ENCODE peak calls at places on chromosomes 13 and 19, in four cellular contexts. One of them, this sample, is unnamed.

GRCh38 chr19:48405010-48405659 is 11.7 kb downstream of the GRIN2D start:
- DNase-seq in K562: no peak
- DNase-seq in HepG2: no peak
- DNase-seq in GM12878: no peak
- DNase-seq in this sample: no peak

GRCh38 chr13:22469421-22469820 is 711.4 kb upstream of the SGCG start:
- DNase-seq in HepG2: no peak
- DNase-seq in GM12878: no peak
- DNase-seq in K562: no peak
- DNase-seq in this sample: no peak

GRCh38 chr13:48491423-48492122 is 41.3 kb downstream of the RCBTB2 start:
- DNase-seq in GM12878: no peak
- DNase-seq in K562: no peak
- DNase-seq in HepG2: no peak
- DNase-seq in this sample: no peak

GRCh38 chr19:54178581-54179261 is 5.8 kb upstream of the TMC4 start:
- DNase-seq in HepG2: no peak
- DNase-seq in GM12878: no peak
- DNase-seq in K562: peak
- DNase-seq in this sample: no peak

GRCh38 chr19:16106121-16106520 is 5.6 kb upstream of the RAB8A start:
- DNase-seq in HepG2: no peak
- DNase-seq in GM12878: no peak
- DNase-seq in K562: peak
- DNase-seq in this sample: peak

GRCh38 chr19:13621413-13621812 is 115.1 kb upstream of the CACNA1A start:
- DNase-seq in GM12878: no peak
- DNase-seq in K562: peak
- DNase-seq in HepG2: no peak
- DNase-seq in this sample: peak

GRCh38 chr13:78600317-78600899 is 2.9 kb downstream of the POU4F1 start:
- DNase-seq in K562: no peak
- DNase-seq in GM12878: no peak
- DNase-seq in HepG2: no peak
- DNase-seq in this sample: no peak

GRCh38 chr19:47848871-47849473 is 10.1 kb upstream of the TPRX2 start:
- DNase-seq in K562: peak
- DNase-seq in HepG2: peak
- DNase-seq in GM12878: no peak
- DNase-seq in this sample: peak

GRCh38 chr19:14127176-14127575 is 9.2 kb downstream of the ASF1B start:
- DNase-seq in K562: no peak
- DNase-seq in GM12878: no peak
- DNase-seq in HepG2: no peak
- DNase-seq in this sample: no peak

GRCh38 chr13:113848431-113849260 is 15.2 kb downstream of the GAS6 start:
- DNase-seq in K562: no peak
- DNase-seq in HepG2: no peak
- DNase-seq in GM12878: no peak
- DNase-seq in this sample: no peak

GRCh38 chr13:74288361-74288911 is 154.2 kb upstream of the KLF12 start:
- DNase-seq in HepG2: no peak
- DNase-seq in K562: no peak
- DNase-seq in GM12878: no peak
- DNase-seq in this sample: no peak

GRCh38 chr19:48292798-48293197 is 22.9 kb downstream of the ZNF114 start:
- DNase-seq in HepG2: no peak
- DNase-seq in GM12878: no peak
- DNase-seq in K562: no peak
- DNase-seq in this sample: no peak

GRCh38 chr19:2047076-2047448 is 4.0 kb downstream of the MKNK2 start:
- DNase-seq in K562: no peak
- DNase-seq in GM12878: no peak
- DNase-seq in HepG2: no peak
- DNase-seq in this sample: no peak

GRCh38 chr19:2045501-2046045 is 5.5 kb downstream of the MKNK2 start:
- DNase-seq in HepG2: no peak
- DNase-seq in GM12878: no peak
- DNase-seq in K562: no peak
- DNase-seq in this sample: no peak

GRCh38 chr19:2044709-2045500 is 6.1 kb downstream of the MKNK2 start:
- DNase-seq in HepG2: no peak
- DNase-seq in K562: no peak
- DNase-seq in GM12878: no peak
- DNase-seq in this sample: no peak

GRCh38 chr19:2047449-2048103 is 3.5 kb downstream of the MKNK2 start:
- DNase-seq in HepG2: no peak
- DNase-seq in K562: no peak
- DNase-seq in GM12878: no peak
- DNase-seq in this sample: peak

GRCh38 chr19:2046046-2046907 is 4.8 kb downstream of the MKNK2 start:
- DNase-seq in HepG2: no peak
- DNase-seq in GM12878: no peak
- DNase-seq in K562: no peak
- DNase-seq in this sample: no peak
- TF ChIP-seq POLR2AphosphoS2 in HepG2: no peak
- TF ChIP-seq POLR2AphosphoS2 in GM12878: peak
- TF ChIP-seq POLR2AphosphoS2 in K562: no peak
- TF ChIP-seq POLR2AphosphoS2 in this sample: no peak

DNA sequence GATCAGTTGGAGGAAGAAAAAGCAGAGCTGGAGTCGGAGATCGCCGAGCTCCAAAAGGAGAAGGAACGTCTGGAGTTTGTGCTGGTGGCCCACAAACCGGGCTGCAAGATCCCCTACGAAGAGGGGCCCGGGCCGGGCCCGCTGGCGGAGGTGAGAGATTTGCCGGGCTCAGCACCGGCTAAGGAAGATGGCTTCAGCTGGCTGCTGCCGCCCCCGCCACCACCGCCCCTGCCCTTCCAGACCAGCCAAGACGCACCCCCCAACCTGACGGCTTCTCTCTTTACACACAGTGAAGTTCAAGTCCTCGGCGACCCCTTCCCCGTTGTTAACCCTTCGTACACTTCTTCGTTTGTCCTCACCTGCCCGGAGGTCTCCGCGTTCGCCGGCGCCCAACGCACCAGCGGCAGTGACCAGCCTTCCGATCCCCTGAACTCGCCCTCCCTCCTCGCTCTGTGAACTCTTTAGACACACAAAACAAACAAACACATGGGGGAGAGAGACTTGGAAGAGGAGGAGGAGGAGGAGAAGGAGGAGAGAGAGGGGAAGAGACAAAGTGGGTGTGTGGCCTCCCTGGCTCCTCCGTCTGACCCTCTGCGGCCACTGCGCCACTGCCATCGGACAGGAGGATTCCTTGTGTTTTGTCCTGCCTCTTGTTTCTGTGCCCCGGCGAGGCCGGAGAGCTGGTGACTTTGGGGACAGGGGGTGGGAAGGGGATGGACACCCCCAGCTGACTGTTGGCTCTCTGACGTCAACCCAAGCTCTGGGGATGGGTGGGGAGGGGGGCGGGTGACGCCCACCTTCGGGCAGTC is 5.0 kb downstream of the FOSB start:
- DNase-seq in HepG2: no peak
- DNase-seq in GM12878: no peak
- DNase-seq in K562: no peak
- DNase-seq in this sample: no peak
- TF ChIP-seq POLR2A in HepG2: no peak
- TF ChIP-seq POLR2A in GM12878: no peak
- TF ChIP-seq POLR2A in K562: no peak
- TF ChIP-seq POLR2A in this sample: no peak

GRCh38 chr19:44807652-44808462 is 1.0 kb upstream of the BCAM start:
- DNase-seq in K562: peak
- DNase-seq in GM12878: no peak
- DNase-seq in HepG2: peak
- DNase-seq in this sample: peak
- TF ChIP-seq POLR2AphosphoS2 in K562: no peak
- TF ChIP-seq POLR2AphosphoS2 in GM12878: no peak
- TF ChIP-seq POLR2AphosphoS2 in HepG2: no peak
- TF ChIP-seq POLR2AphosphoS2 in this sample: no peak

GRCh38 chr13:110713981-110714797 is 689 bp downstream of the ING1 start:
- DNase-seq in HepG2: peak
- DNase-seq in K562: peak
- DNase-seq in GM12878: no peak
- DNase-seq in this sample: peak

GRCh38 chr13:110713642-110713952 is at the start of gene ING1:
- DNase-seq in GM12878: no peak
- DNase-seq in HepG2: no peak
- DNase-seq in K562: no peak
- DNase-seq in this sample: no peak

GRCh38 chr13:110712849-110713641 is 455 bp upstream of the ING1 start:
- DNase-seq in HepG2: peak
- DNase-seq in K562: peak
- DNase-seq in GM12878: peak
- DNase-seq in this sample: peak

GRCh38 chr13:110711778-110712070 is 1.8 kb upstream of the ING1 start:
- DNase-seq in HepG2: peak
- DNase-seq in GM12878: no peak
- DNase-seq in K562: no peak
- DNase-seq in this sample: no peak

DNA sequence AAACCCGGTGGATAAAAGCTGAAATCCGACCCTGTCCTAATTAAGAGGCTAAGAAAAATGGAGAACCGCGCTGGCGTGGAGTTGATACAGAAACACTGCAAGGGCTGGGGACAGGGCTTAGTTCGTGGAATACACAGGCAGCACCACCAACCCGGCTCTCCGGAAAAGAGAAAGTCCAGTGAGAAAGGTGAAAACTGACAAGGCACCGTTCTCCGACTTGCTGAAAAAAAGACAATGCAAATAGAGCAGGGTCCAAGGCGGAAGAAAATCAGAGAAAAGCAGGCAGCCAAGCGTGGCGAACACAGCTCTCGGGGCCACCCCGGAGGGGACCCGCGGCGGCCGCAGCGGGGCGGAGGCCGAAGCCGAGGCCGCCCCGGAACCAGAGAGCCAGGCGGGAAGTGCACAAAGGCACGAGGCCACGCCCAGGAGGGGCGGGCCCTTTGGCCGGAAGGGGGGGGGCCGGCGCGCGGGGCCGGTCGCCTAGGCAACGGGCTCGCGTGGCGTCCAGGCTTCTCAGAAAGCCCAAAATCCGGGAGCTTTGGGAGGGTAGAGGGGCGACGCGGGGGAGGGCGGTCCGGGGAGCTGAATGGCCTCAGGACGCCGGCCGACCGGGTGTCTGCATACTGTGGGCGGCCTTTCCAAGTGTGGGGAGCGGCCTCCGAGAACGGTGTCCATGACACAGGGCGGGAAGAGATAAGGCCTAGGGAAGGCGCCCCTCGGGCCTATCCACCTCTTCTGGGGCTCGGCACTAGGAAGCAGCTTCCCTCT is 1.2 kb upstream of the ING1 start:
- DNase-seq in K562: peak
- DNase-seq in GM12878: peak
- DNase-seq in HepG2: peak
- DNase-seq in this sample: peak
- TF ChIP-seq POLR2A in K562: peak
- TF ChIP-seq POLR2A in GM12878: peak
- TF ChIP-seq POLR2A in HepG2: peak
- TF ChIP-seq POLR2A in this sample: peak

GRCh38 chr19:40739871-40740703 is 10.2 kb downstream of the ACTMAP start:
- DNase-seq in K562: no peak
- DNase-seq in GM12878: no peak
- DNase-seq in HepG2: no peak
- DNase-seq in this sample: no peak
- TF ChIP-seq POLR2AphosphoS2 in K562: no peak
- TF ChIP-seq POLR2AphosphoS2 in GM12878: no peak
- TF ChIP-seq POLR2AphosphoS2 in HepG2: no peak
- TF ChIP-seq POLR2AphosphoS2 in this sample: peak

DNA sequence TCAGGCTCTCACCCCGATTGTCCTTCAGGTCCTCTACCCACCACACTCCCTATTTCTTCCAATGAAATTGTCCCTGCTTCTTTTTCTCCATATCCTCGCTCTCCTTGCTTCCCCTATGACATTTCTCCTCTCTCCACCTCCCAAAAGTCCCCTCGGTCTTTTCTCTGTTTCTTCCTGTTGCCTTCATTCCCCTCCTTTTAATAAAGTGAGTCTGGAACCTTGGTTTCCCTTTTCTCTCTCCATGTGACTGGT is 676 bp upstream of the ZNF574 start:
- DNase-seq in HepG2: no peak
- DNase-seq in GM12878: no peak
- DNase-seq in K562: no peak
- DNase-seq in this sample: no peak
- TF ChIP-seq POLR2A in HepG2: no peak
- TF ChIP-seq POLR2A in GM12878: no peak
- TF ChIP-seq POLR2A in K562: no peak
- TF ChIP-seq POLR2A in this sample: no peak

This sample was measured in A549.